ENCODE peak calls at places on chromosomes 6 and 20, in ten cellular contexts. S is left ventricle myocardium inferior, Q is neural crest cell, R is GM13976, F is A673, K is psoas muscle, P is astrocyte of the spinal cord, J is lung, B is BE2C, Z is OCI-LY7. C is an unnamed sample.

GRCh38 chr6:28953039-28953872 is 29.5 kb upstream of the TRIM27 start:
- DNase-seq in R (peak), F (peak), B (peak), J (peak), K (no peak), Z (peak), S (no peak), P (peak), Q (peak), C (no peak)

GRCh38 chr6:164039954-164040375 is 625.4 kb downstream of the QKI start:
- DNase-seq in S (peak), B (no peak), Z (no peak), K (peak), R (no peak), F (no peak), P (no peak), Q (no peak), J (peak), C (no peak)

GRCh38 chr6:26304213-26305096 is 60.5 kb upstream of the BTN3A2 start:
- DNase-seq in Z (peak), R (no peak), F (peak), B (no peak), S (no peak), Q (no peak), K (peak), J (no peak), P (peak), C (no peak)

GRCh38 chr6:141848029-141848890 is 284.5 kb upstream of the GJE1 start:
- DNase-seq in F (no peak), P (peak), K (no peak), B (no peak), Z (no peak), Q (no peak), J (no peak), S (no peak), R (no peak), C (no peak)

GRCh38 chr6:119742188-119742803 is 392.7 kb upstream of the MAN1A1 start:
- DNase-seq in R (peak), S (peak), J (peak), Q (peak), K (peak), F (peak), P (peak), Z (peak), B (peak), C (peak)

GRCh38 chr20:43711098-43711654 is 15.6 kb downstream of the GTSF1L start:
- DNase-seq in R (no peak), Q (no peak), P (no peak), K (no peak), Z (peak), F (no peak), S (no peak), B (no peak), J (no peak), C (no peak)

GRCh38 chr6:104705095-104705707 is 154.5 kb downstream of the HACE1 start:
- DNase-seq in Q (no peak), S (peak), K (no peak), Z (peak), J (no peak), B (no peak), P (peak), F (peak), R (no peak), C (no peak)

GRCh38 chr20:64242003-64242796 is 13.3 kb upstream of the PCMTD2 start:
- DNase-seq in K (no peak), Q (no peak), Z (no peak), S (no peak), J (no peak), R (no peak), P (no peak), F (no peak), B (no peak), C (no peak)

GRCh38 chr6:36135053-36135731 is 4.9 kb downstream of the MAPK13 start:
- DNase-seq in B (no peak), Q (no peak), Z (no peak), S (no peak), R (no peak), P (no peak), J (no peak), K (no peak), F (no peak), C (no peak)

GRCh38 chr6:157258878-157259277 is 64.4 kb downstream of the TMEM242 start:
- DNase-seq in Z (no peak), R (no peak), S (no peak), J (no peak), P (no peak), Q (no peak), B (no peak), F (no peak), K (no peak), C (no peak)

GRCh38 chr6:158854214-158855101 is 35.3 kb upstream of the EZR start:
- DNase-seq in Q (no peak), F (peak), B (no peak), R (no peak), P (peak), S (no peak), Z (peak), K (no peak), J (no peak), C (no peak)

GRCh38 chr20:47521059-47521808 is 19.5 kb downstream of the NCOA3 start:
- DNase-seq in F (no peak), B (peak), K (no peak), P (no peak), J (no peak), R (no peak), Q (no peak), Z (no peak), S (no peak), C (no peak)

GRCh38 chr6:30847421-30847970 is 36.8 kb upstream of the DDR1 start:
- DNase-seq in R (no peak), B (no peak), F (no peak), S (no peak), P (no peak), J (no peak), Z (no peak), K (no peak), Q (no peak), C (no peak)

GRCh38 chr6:159919011-159919511 is 28.3 kb downstream of the MAS1 start:
- DNase-seq in J (no peak), P (peak), B (no peak), S (no peak), F (no peak), Z (no peak), K (no peak), Q (no peak), R (no peak), C (no peak)

GRCh38 chr6:16505711-16506362 is 255.4 kb downstream of the ATXN1 start:
- DNase-seq in P (peak), K (no peak), S (no peak), Q (no peak), F (peak), R (no peak), B (no peak), J (no peak), Z (no peak), C (no peak)

GRCh38 chr6:11766589-11767450 is 11.8 kb downstream of the ADTRP start:
- DNase-seq in Q (no peak), Z (no peak), R (no peak), F (peak), P (peak), K (no peak), S (no peak), J (no peak), B (no peak), C (no peak)

GRCh38 chr6:168355716-168356522 is 36.3 kb upstream of the DACT2 start:
- DNase-seq in K (peak), Q (peak), F (peak), R (no peak), S (peak), B (peak), P (no peak), Z (no peak), J (peak), C (no peak)

GRCh38 chr6:28944412-28945006 is 20.7 kb upstream of the TRIM27 start:
- DNase-seq in F (peak), Z (peak), S (no peak), P (peak), J (peak), Q (peak), K (no peak), B (peak), R (peak), C (peak)

GRCh38 chr6:43896474-43896873 is 126.5 kb downstream of the VEGFA start:
- DNase-seq in S (no peak), P (no peak), F (no peak), R (no peak), J (no peak), Z (no peak), B (no peak), Q (no peak), K (peak), C (no peak)

GRCh38 chr6:101640131-101640530 is 246.6 kb downstream of the GRIK2 start:
- DNase-seq in F (no peak), Q (no peak), R (no peak), P (peak), S (no peak), Z (no peak), J (no peak), K (no peak), B (no peak), C (no peak)

GRCh38 chr6:27260339-27260738 is 12.8 kb downstream of the PRSS16 start:
- DNase-seq in Z (no peak), R (no peak), F (no peak), Q (no peak), S (no peak), P (no peak), B (no peak), J (no peak), K (no peak), C (no peak)

GRCh38 chr20:8152183-8152582 is 20.1 kb downstream of the PLCB1 start:
- DNase-seq in B (no peak), J (no peak), P (peak), K (no peak), F (peak), Z (no peak), R (no peak), S (no peak), Q (no peak), C (no peak)

GRCh38 chr6:53741417-53741816 is 53.4 kb upstream of the LRRC1 start:
- DNase-seq in B (no peak), R (no peak), S (no peak), F (peak), J (no peak), K (no peak), Q (no peak), Z (no peak), P (no peak), C (no peak)

GRCh38 chr6:7267521-7268091 is 45.4 kb downstream of the SSR1 start:
- DNase-seq in S (no peak), R (no peak), B (peak), Q (no peak), F (peak), K (peak), P (peak), Z (no peak), J (peak), C (no peak)

GRCh38 chr6:97440590-97441176 is 157.7 kb upstream of the MMS22L start:
- DNase-seq in B (peak), F (peak), R (peak), J (no peak), Z (peak), P (peak), K (no peak), S (no peak), Q (peak), C (no peak)

GRCh38 chr6:163369122-163369521 is 45.4 kb upstream of the QKI start:
- DNase-seq in F (no peak), S (no peak), Q (no peak), K (no peak), P (no peak), J (no peak), B (no peak), R (no peak), Z (no peak), C (no peak)

GRCh38 chr20:53081916-53082863 is 110.0 kb downstream of the TSHZ2 start:
- DNase-seq in K (no peak), P (no peak), R (no peak), B (no peak), J (no peak), Z (no peak), F (no peak), S (no peak), Q (no peak), C (no peak)

GRCh38 chr6:158840465-158840864 is 21.3 kb upstream of the EZR start:
- DNase-seq in K (no peak), S (no peak), R (no peak), J (no peak), Q (no peak), P (no peak), B (no peak), F (no peak), Z (no peak), C (no peak)

GRCh38 chr6:137973201-137973600 is 106.1 kb downstream of the TNFAIP3 start:
- DNase-seq in S (no peak), R (no peak), P (no peak), J (no peak), Z (no peak), Q (no peak), B (no peak), K (no peak), F (no peak), C (no peak)

GRCh38 chr6:132863895-132864294 is 49.5 kb downstream of the RPS12 start:
- DNase-seq in R (no peak), P (no peak), S (no peak), Z (no peak), K (no peak), J (no peak), B (no peak), Q (no peak), F (no peak), C (no peak)

GRCh38 chr20:50294164-50295088 is 103.8 kb downstream of the CEBPB start:
- DNase-seq in B (no peak), F (no peak), R (no peak), Q (no peak), K (peak), P (no peak), Z (no peak), J (no peak), S (no peak), C (no peak)
- TF ChIP-seq CTCF in B (no peak), F (no peak), R (no peak), Q (no peak), K (no peak), P (no peak), Z (no peak), J (no peak), S (no peak), C (no peak)

GRCh38 chr6:153790048-153790447 is 249.0 kb upstream of the OPRM1 start:
- DNase-seq in P (peak), Z (no peak), F (peak), J (no peak), K (no peak), Q (no peak), S (no peak), B (peak), R (peak), C (no peak)
- TF ChIP-seq CTCF in P (peak), Z (no peak), F (peak), J (no peak), K (no peak), Q (no peak), S (no peak), B (peak), R (no peak), C (no peak)

GRCh38 chr6:82617648-82618047 is 254.0 kb downstream of the TPBG start:
- DNase-seq in S (no peak), J (no peak), P (peak), F (no peak), Q (no peak), K (no peak), Z (no peak), R (no peak), B (no peak), C (no peak)

GRCh38 chr6:82624251-82624650 is 260.6 kb downstream of the TPBG start:
- DNase-seq in B (no peak), R (no peak), J (no peak), Z (no peak), Q (no peak), F (no peak), P (no peak), K (no peak), S (no peak), C (no peak)

GRCh38 chr6:82616386-82617028 is 252.9 kb downstream of the TPBG start:
- DNase-seq in F (peak), P (no peak), Q (no peak), J (no peak), R (no peak), B (no peak), Z (no peak), S (no peak), K (no peak), C (no peak)

GRCh38 chr6:82619573-82619972 is 256.0 kb downstream of the TPBG start:
- DNase-seq in K (no peak), P (no peak), B (no peak), Z (no peak), F (no peak), R (no peak), S (no peak), Q (no peak), J (no peak), C (no peak)

GRCh38 chr6:82622461-82622860 is 258.8 kb downstream of the TPBG start:
- DNase-seq in Q (no peak), K (no peak), Z (no peak), B (no peak), S (no peak), P (no peak), R (no peak), F (no peak), J (no peak), C (no peak)
- TF ChIP-seq CTCF in Q (no peak), K (no peak), Z (no peak), B (no peak), S (no peak), P (no peak), R (no peak), F (no peak), J (no peak), C (no peak)

GRCh38 chr20:21808139-21808538 is 102.7 kb downstream of the PAX1 start:
- DNase-seq in R (no peak), F (no peak), S (no peak), Z (no peak), B (no peak), Q (no peak), P (no peak), K (no peak), J (no peak), C (no peak)
- TF ChIP-seq CTCF in R (no peak), F (no peak), S (no peak), Z (no peak), B (no peak), Q (no peak), P (no peak), K (no peak), J (no peak), C (no peak)

GRCh38 chr6:14129572-14129971 is 12.0 kb downstream of the CD83 start:
- DNase-seq in Z (peak), F (peak), J (peak), S (peak), Q (peak), K (no peak), R (peak), P (peak), B (peak), C (no peak)
- TF ChIP-seq CTCF in Z (peak), F (peak), J (peak), S (peak), Q (peak), K (peak), R (peak), P (peak), B (peak), C (no peak)

DNA sequence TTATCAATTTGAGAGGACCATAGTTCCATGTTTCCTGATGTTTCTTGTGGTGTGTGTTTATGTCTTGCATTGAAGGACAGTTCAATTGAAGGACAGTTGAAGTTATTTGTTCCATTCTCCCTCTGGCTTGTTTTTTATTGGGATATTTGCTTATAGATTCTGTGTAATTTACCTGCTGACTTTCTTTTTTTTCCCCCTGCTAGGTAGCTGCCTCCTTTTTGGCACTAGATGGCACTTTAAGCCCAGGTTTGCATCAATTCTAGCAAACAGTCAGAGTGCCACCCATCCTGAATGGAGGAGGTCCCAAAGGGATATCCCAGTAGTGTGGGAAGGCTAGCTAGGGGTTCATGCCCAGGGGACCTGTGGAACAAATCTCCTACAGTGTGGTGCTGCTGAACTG is 78.1 kb downstream of the CFAP61 start:
- DNase-seq in J (no peak), P (no peak), K (no peak), R (no peak), B (peak), Q (no peak), S (no peak), F (peak), Z (peak), C (no peak)
- TF ChIP-seq CTCF in J (no peak), P (peak), K (no peak), R (no peak), B (peak), Q (peak), S (peak), F (peak), Z (peak), C (peak)

DNA sequence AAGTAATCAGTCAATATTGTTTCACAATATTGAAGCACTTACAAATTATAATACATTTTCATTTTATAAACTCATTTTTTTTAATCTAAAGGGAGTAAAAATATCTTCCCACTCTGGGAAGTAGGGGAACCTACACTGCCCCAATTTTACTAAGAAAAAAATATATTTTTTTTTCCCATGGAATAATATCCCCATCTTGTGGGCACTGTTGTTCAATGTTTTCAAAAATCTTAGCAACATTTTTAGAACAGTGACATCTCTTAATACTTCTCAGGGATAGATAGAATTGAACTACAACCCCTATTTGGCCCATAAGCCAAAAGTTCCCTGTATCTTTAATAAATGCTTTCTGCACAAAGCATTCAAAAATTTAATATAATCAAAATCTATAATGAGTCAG is 42.9 kb downstream of the ARHGAP18 start:
- DNase-seq in P (no peak), S (no peak), Z (no peak), R (no peak), K (no peak), B (no peak), J (no peak), Q (no peak), F (no peak), C (no peak)
- TF ChIP-seq CTCF in P (no peak), S (peak), Z (no peak), R (no peak), K (no peak), B (no peak), J (no peak), Q (no peak), F (no peak), C (no peak)

DNA sequence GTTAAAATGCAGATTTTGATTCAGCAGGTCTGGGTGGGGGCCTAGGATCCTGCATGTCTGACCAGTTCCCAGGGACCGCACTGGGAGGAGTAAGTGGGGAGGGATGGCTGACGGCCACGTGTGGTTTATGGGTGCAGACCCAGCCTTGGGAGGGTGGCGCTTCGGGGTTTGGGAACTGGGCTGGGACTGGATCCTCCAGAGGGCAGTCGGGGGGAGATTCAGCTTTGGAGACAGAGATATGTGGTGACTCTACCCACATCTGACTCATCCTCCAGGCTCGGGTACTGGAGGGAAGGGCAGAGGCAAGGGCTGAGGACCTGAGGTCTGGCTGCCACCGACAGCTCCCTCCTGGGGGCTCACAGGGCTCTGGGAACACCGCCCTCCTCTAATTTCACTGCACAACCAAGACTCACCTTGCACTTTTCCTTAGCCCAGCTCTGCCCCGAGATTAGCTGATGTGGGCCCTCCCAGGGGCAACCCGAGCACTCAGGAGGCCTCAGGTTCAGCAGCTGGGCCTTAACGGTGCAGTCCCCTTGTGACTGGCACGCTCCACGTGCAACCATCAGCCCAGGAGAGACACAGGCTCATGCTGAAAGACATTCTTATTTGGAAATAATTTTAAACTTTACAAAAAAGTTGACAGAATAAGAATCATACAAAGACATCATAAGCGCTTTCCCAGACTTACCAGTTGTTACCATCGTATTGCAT is 172.8 kb upstream of the PMEPA1 start:
- DNase-seq in F (no peak), J (no peak), Q (no peak), S (no peak), Z (no peak), K (no peak), P (no peak), B (no peak), R (no peak), C (no peak)
- TF ChIP-seq CTCF in F (no peak), J (no peak), Q (no peak), S (no peak), Z (no peak), K (no peak), P (no peak), B (no peak), R (no peak), C (no peak)

GRCh38 chr20:1227121-1227582 is 1.3 kb downstream of the RAD21L1 start:
- DNase-seq in P (no peak), R (peak), B (no peak), K (no peak), Z (no peak), Q (no peak), J (no peak), S (no peak), F (no peak), C (no peak)

GRCh38 chr20:1225263-1225728 is 548 bp upstream of the RAD21L1 start:
- DNase-seq in F (no peak), K (no peak), P (no peak), Q (no peak), J (no peak), B (no peak), S (no peak), Z (no peak), R (no peak), C (no peak)

GRCh38 chr20:1225729-1226313 is at the start of gene RAD21L1:
- DNase-seq in Z (peak), F (peak), J (peak), S (peak), Q (peak), R (peak), P (peak), B (peak), K (peak), C (peak)

GRCh38 chr20:1229541-1229940 is 3.7 kb downstream of the RAD21L1 start:
- DNase-seq in Z (no peak), B (no peak), Q (no peak), S (no peak), J (no peak), K (no peak), F (no peak), P (no peak), R (no peak), C (no peak)

GRCh38 chr20:1224205-1224604 is 1.6 kb upstream of the RAD21L1 start:
- DNase-seq in R (no peak), J (no peak), Z (no peak), B (no peak), S (no peak), P (no peak), F (no peak), K (no peak), Q (no peak), C (no peak)
- TF ChIP-seq CTCF in R (no peak), J (no peak), Z (no peak), B (no peak), S (no peak), P (no peak), F (no peak), K (no peak), Q (no peak), C (no peak)